ENCODE peak calls at places on chromosome 6, in four cellular contexts. L, F, O and H are unnamed samples.

GRCh38 chr6:117397536-117398227 is 28.1 kb downstream of the ROS1 start:
- DNase-seq in L (no peak), F (no peak), O (no peak), H (no peak)

GRCh38 chr6:134421496-134421895 is 103.6 kb upstream of the SGK1 start:
- DNase-seq in L (no peak), F (no peak), O (no peak), H (no peak)

GRCh38 chr6:3392059-3392458 is 64.8 kb downstream of the SLC22A23 start:
- DNase-seq in L (no peak), F (no peak), O (no peak), H (no peak)

GRCh38 chr6:158828807-158829206 is 9.6 kb upstream of the EZR start:
- DNase-seq in L (no peak), F (no peak), O (no peak), H (no peak)

GRCh38 chr6:161748535-161749386 is 474.9 kb upstream of the AGPAT4 start:
- DNase-seq in L (peak; percentile 6), F (no peak), O (peak; percentile 33), H (peak; percentile 9)

GRCh38 chr6:15801912-15802311 is 139.1 kb upstream of the DTNBP1 start:
- DNase-seq in L (no peak), F (no peak), O (no peak), H (no peak)

GRCh38 chr6:158022749-158023596 is 41.3 kb downstream of the SYNJ2 start:
- DNase-seq in L (no peak), F (no peak), O (no peak), H (no peak)

GRCh38 chr6:38907264-38907663 is 141.3 kb upstream of the GLP1R start:
- DNase-seq in L (no peak), F (no peak), O (no peak), H (no peak)

GRCh38 chr6:159982726-159983506 is 14.0 kb downstream of the IGF2R start:
- DNase-seq in L (no peak), F (no peak), O (no peak), H (no peak)

GRCh38 chr6:3202999-3203696 is 24.3 kb downstream of the TUBB2B start:
- DNase-seq in L (no peak), F (no peak), O (no peak), H (no peak)

GRCh38 chr6:42727084-42727601 is 4.7 kb upstream of the PRPH2 start:
- DNase-seq in L (peak; percentile 13), F (no peak), O (no peak), H (no peak)

GRCh38 chr6:33170176-33171095 is 21.8 kb downstream of the COL11A2 start:
- DNase-seq in L (no peak), F (no peak), O (no peak), H (no peak)